ENCODE peak calls at places on chromosomes 11 and 22, in six cellular contexts. F, J, M, W, B and N are unnamed samples.
A peak's percentile ranks its signal among the peaks of the same experiment; 100 is the strongest.

GRCh38 chr11:128342511-128343133 is 244.7 kb downstream of the ETS1 start:
- DNase-seq in F (peak; percentile 99), J (peak; percentile 44), M (peak; percentile 43), W (peak; percentile 68), B (no peak), N (peak; percentile 46)

GRCh38 chr11:107123022-107123421 is 104.7 kb upstream of the GUCY1A2 start:
- DNase-seq in F (no peak), J (no peak), M (no peak), W (no peak), B (no peak), N (no peak)

GRCh38 chr11:496834-497564 is 10.0 kb downstream of the RNH1 start:
- DNase-seq in F (no peak), J (no peak), M (no peak), W (no peak), B (no peak), N (no peak)

GRCh38 chr22:37263966-37264887 is 18.1 kb upstream of the CYTH4 start:
- DNase-seq in F (no peak), J (no peak), M (no peak), W (no peak), B (no peak), N (no peak)

GRCh38 chr11:12123799-12124198 is 13.4 kb downstream of the MICAL2 start:
- DNase-seq in F (no peak), J (peak; percentile 66), M (no peak), W (peak; percentile 48), B (no peak), N (no peak)

GRCh38 chr22:47472636-47473035 is 710.2 kb downstream of the TBC1D22A start:
- DNase-seq in F (no peak), J (no peak), M (no peak), W (no peak), B (no peak), N (no peak)

GRCh38 chr11:6474423-6474792 is 667 bp upstream of the TRIM3 start:
- DNase-seq in F (no peak), J (no peak), M (no peak), W (no peak), B (no peak), N (no peak)

GRCh38 chr22:46055176-46055850 is 78.4 kb upstream of the WNT7B start:
- DNase-seq in F (no peak), J (peak; percentile 70), M (peak; percentile 79), W (peak; percentile 48), B (no peak), N (no peak)

GRCh38 chr11:134679592-134679991 is 267.6 kb upstream of the B3GAT1 start:
- DNase-seq in F (no peak), J (no peak), M (no peak), W (no peak), B (no peak), N (no peak)

GRCh38 chr11:93000511-93001476 is 31.3 kb downstream of the MTNR1B start:
- DNase-seq in F (no peak), J (peak; percentile 94), M (no peak), W (peak; percentile 86), B (no peak), N (no peak)

GRCh38 chr22:42721045-42721434 is 370 bp upstream of the A4GALT start:
- DNase-seq in F (no peak), J (no peak), M (no peak), W (peak; percentile 27), B (no peak), N (no peak)

GRCh38 chr11:93133710-93134109 is 64.1 kb downstream of the SLC36A4 start:
- DNase-seq in F (no peak), J (peak; percentile 14), M (no peak), W (peak; percentile 22), B (no peak), N (no peak)

GRCh38 chr11:1228183-1228821 is 5.4 kb downstream of the MUC5B start:
- DNase-seq in F (no peak), J (no peak), M (peak; percentile 44), W (no peak), B (no peak), N (no peak)

GRCh38 chr22:38049812-38050619 is 7.2 kb upstream of the PICK1 start:
- DNase-seq in F (no peak), J (no peak), M (no peak), W (no peak), B (no peak), N (no peak)